ENCODE peak calls at places on chromosome 5, in nine cellular contexts. Q is bronchial epithelial cell; N is psoas muscle; C is CD4-positive, alpha-beta T cell; E is BE2C; Z is ovary; V is neural crest cell; K is Caco-2; W is cardiac fibroblast. O is an unnamed sample.

GRCh38 chr5:59744531-59744992 is 149.0 kb downstream of the PDE4D start:
- DNase-seq in K (no peak), Q (peak), C (no peak), E (no peak), N (no peak), Z (no peak), V (no peak), W (peak), O (no peak)

GRCh38 chr5:113199122-113199905 is 222.7 kb downstream of the DCP2 start:
- DNase-seq in C (no peak), N (no peak), Q (peak), V (no peak), Z (no peak), W (peak), K (no peak), E (no peak), O (no peak)

GRCh38 chr5:139664273-139664693 is 16.1 kb downstream of the CXXC5 start:
- DNase-seq in Q (no peak), E (no peak), K (no peak), V (no peak), Z (no peak), W (no peak), N (no peak), C (no peak), O (peak)

GRCh38 chr5:176391999-176392398 is 3.4 kb downstream of the HIGD2A start:
- DNase-seq in K (no peak), E (no peak), Z (no peak), W (no peak), C (no peak), Q (no peak), N (peak), V (no peak), O (no peak)

GRCh38 chr5:31664566-31664965 is 25.6 kb downstream of the PDZD2 start:
- DNase-seq in Q (peak), E (peak), W (peak), Z (no peak), N (no peak), C (no peak), V (no peak), K (peak), O (no peak)

GRCh38 chr5:115096034-115096769 is 73.5 kb downstream of the TRIM36 start:
- DNase-seq in Z (no peak), K (no peak), E (no peak), Q (no peak), C (no peak), V (no peak), N (no peak), W (no peak), O (no peak)

GRCh38 chr5:142446131-142446959 is 121.5 kb upstream of the SPRY4 start:
- DNase-seq in E (no peak), Z (no peak), W (peak), V (no peak), K (no peak), C (no peak), N (no peak), Q (peak), O (no peak)

GRCh38 chr5:32092938-32093812 is 80.9 kb downstream of the GOLPH3 start:
- DNase-seq in V (peak), K (peak), N (no peak), E (peak), W (peak), Q (peak), C (peak), Z (peak), O (no peak)

GRCh38 chr5:112186401-112186990 is 232.6 kb downstream of the EPB41L4A start:
- DNase-seq in E (peak), Z (no peak), W (peak), K (no peak), N (no peak), Q (peak), V (peak), C (no peak), O (no peak)

GRCh38 chr5:88944751-88945507 is 61.9 kb upstream of the MEF2C start:
- DNase-seq in Q (peak), C (no peak), W (peak), K (no peak), E (peak), N (no peak), Z (no peak), V (no peak), O (no peak)

GRCh38 chr5:32304622-32305021 is 8.1 kb downstream of the MTMR12 start:
- DNase-seq in Q (no peak), Z (no peak), N (no peak), E (no peak), K (no peak), C (no peak), V (no peak), W (no peak), O (no peak)

GRCh38 chr5:65722575-65723424 is 795 bp downstream of the NLN start:
- DNase-seq in C (no peak), K (no peak), Q (peak), Z (no peak), N (no peak), W (peak), V (peak), E (peak), O (no peak)

GRCh38 chr5:41869150-41869738 is 981 bp downstream of the OXCT1 start:
- DNase-seq in E (peak), N (peak), W (peak), C (peak), Q (peak), K (no peak), Z (peak), V (peak), O (peak)

GRCh38 chr5:180817847-180818246 is 15.2 kb upstream of the MGAT1 start:
- DNase-seq in W (no peak), Q (no peak), V (no peak), C (no peak), K (no peak), N (no peak), E (no peak), Z (no peak), O (no peak)

GRCh38 chr5:115586525-115587146 is 15.6 kb downstream of the TICAM2 start:
- DNase-seq in C (no peak), Z (no peak), V (no peak), N (no peak), Q (peak), E (no peak), W (peak), K (no peak), O (no peak)

GRCh38 chr5:161263186-161263585 is 283.3 kb downstream of the GABRB2 start:
- DNase-seq in V (no peak), Q (no peak), C (no peak), W (no peak), K (no peak), N (no peak), Z (no peak), E (no peak), O (no peak)

GRCh38 chr5:159877087-159877486 is 39.2 kb upstream of the ADRA1B start:
- DNase-seq in E (no peak), C (no peak), Z (no peak), K (no peak), Q (no peak), V (no peak), W (no peak), N (no peak), O (no peak)

GRCh38 chr5:17219006-17219422 is 1.6 kb downstream of the BASP1 start:
- DNase-seq in V (peak), Z (peak), E (peak), K (no peak), C (no peak), N (no peak), W (peak), Q (no peak), O (peak)

GRCh38 chr5:82244854-82245635 is 33.1 kb downstream of the RPS23 start:
- DNase-seq in V (no peak), Z (no peak), Q (no peak), C (no peak), K (no peak), W (no peak), E (no peak), N (no peak), O (no peak)

GRCh38 chr5:139872052-139872766 is 76.6 kb downstream of the PSD2 start:
- DNase-seq in W (no peak), K (no peak), V (no peak), Z (no peak), Q (no peak), N (peak), E (no peak), C (no peak), O (no peak)

GRCh38 chr5:139294372-139295165 is 1.0 kb downstream of the MATR3 start:
- DNase-seq in Q (peak), C (peak), V (peak), N (peak), W (peak), Z (peak), K (peak), E (peak), O (peak)

GRCh38 chr5:178372091-178372695 is 139.6 kb upstream of the PHYKPL start:
- DNase-seq in N (peak), W (peak), Z (no peak), Q (no peak), K (no peak), V (no peak), E (no peak), C (no peak), O (no peak)

GRCh38 chr5:81097733-81098132 is 135.4 kb upstream of the CKMT2 start:
- DNase-seq in K (no peak), W (no peak), E (no peak), V (no peak), C (no peak), Z (no peak), Q (no peak), N (no peak), O (no peak)

GRCh38 chr5:140926211-140926902 is at the start of gene PCDHAC1:
- DNase-seq in K (no peak), W (peak), Z (peak), V (peak), Q (peak), E (peak), N (peak), C (no peak), O (no peak)
- TF ChIP-seq CTCF in K (no peak), W (peak), Z (no peak), V (peak), Q (peak), E (peak), N (peak), C (no peak), O (no peak)

GRCh38 chr5:34495178-34495577 is 160.9 kb upstream of the RAI14 start:
- DNase-seq in V (no peak), K (no peak), Q (no peak), W (no peak), C (no peak), N (no peak), E (no peak), Z (no peak), O (no peak)
- TF ChIP-seq CTCF in V (no peak), K (no peak), Q (no peak), W (no peak), C (no peak), N (no peak), E (no peak), Z (no peak), O (no peak)

DNA sequence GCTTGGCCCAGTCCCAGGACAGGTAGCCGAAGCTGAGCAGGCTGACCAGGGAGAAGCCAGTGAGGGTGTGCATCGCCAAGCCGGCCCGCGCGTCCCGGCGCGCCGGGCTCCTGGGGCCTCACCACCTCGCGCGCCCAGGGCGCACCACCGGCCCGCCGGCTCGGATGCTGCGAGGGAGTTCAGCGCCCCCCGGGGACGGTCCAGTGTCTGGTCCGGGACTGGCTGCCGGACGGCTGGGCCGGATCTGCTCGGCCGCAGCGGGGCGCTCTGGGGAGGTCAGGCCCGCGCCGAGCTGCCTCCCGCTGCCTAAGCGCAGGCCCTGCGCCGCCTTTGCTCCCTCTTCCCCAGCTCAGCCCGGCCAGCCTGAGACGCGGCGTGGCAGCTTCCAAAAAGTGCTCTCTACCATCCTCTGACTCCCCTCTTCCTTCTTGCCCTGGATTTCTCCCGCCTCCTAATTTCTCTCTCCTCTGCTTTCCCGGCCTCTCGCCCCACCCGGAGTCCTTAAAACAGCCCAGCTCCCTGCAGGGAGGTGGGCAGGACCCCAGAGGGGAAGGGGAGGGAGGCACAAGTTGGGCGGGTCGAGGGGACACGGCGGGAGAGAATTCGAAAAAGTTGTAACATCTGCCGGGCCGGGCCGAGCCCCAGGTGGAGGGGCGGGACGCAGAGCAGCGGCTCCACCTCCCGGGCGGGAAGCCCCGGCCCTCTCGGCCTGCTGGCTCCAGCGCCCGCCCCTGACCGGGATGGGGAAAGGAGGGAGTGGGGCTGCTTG is at the start of gene ARSI:
- DNase-seq in K (peak), N (no peak), V (no peak), W (peak), C (no peak), Q (no peak), Z (peak), E (no peak), O (no peak)
- TF ChIP-seq CTCF in K (peak), N (peak), V (peak), W (no peak), C (no peak), Q (peak), Z (no peak), E (no peak), O (no peak)

GRCh38 chr5:137605377-137605776 is 106.3 kb upstream of the SPOCK1 start:
- DNase-seq in N (no peak), W (peak), C (no peak), V (no peak), E (no peak), K (no peak), Z (no peak), Q (peak), O (no peak)
- TF ChIP-seq CTCF in N (no peak), W (peak), C (no peak), V (no peak), E (peak), K (no peak), Z (no peak), Q (no peak), O (no peak)

GRCh38 chr5:57304931-57305330 is 131.1 kb downstream of the GPBP1 start:
- DNase-seq in W (no peak), C (no peak), N (no peak), E (no peak), Q (no peak), Z (no peak), K (no peak), V (no peak), O (no peak)

GRCh38 chr5:57303985-57304384 is 130.1 kb downstream of the GPBP1 start:
- DNase-seq in C (no peak), W (no peak), Z (no peak), Q (no peak), V (no peak), E (no peak), N (no peak), K (peak), O (no peak)

GRCh38 chr5:57299945-57300344 is 126.1 kb downstream of the GPBP1 start:
- DNase-seq in V (no peak), N (no peak), Q (no peak), E (no peak), Z (no peak), W (no peak), C (no peak), K (no peak), O (no peak)

GRCh38 chr5:57302643-57303042 is 128.8 kb downstream of the GPBP1 start:
- DNase-seq in E (no peak), W (peak), N (no peak), Q (no peak), V (no peak), Z (no peak), C (no peak), K (no peak), O (no peak)

DNA sequence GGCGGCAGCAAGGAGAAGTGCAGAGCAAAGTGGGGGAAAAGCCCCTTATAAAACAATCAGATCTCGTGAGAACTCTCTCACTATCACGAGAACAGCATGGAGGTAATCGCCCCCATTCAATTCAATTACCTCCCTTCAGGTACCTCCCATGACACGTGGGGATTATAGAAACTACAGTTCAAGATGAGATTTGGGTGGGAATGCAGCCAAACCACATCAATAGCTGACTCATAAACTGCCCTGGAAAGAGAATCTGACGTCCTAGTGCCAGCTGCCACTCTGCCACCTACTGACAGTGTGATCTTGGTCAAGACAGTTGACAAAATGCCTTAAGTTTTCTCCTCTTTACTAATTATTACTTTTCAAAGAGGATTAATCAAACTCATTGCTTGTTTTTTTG is 128.3 kb downstream of the GPBP1 start:
- DNase-seq in E (no peak), W (peak), K (no peak), C (peak), Q (peak), V (no peak), N (no peak), Z (no peak), O (no peak)
- TF ChIP-seq CTCF in E (no peak), W (no peak), K (no peak), C (no peak), Q (peak), V (no peak), N (no peak), Z (no peak), O (no peak)

DNA sequence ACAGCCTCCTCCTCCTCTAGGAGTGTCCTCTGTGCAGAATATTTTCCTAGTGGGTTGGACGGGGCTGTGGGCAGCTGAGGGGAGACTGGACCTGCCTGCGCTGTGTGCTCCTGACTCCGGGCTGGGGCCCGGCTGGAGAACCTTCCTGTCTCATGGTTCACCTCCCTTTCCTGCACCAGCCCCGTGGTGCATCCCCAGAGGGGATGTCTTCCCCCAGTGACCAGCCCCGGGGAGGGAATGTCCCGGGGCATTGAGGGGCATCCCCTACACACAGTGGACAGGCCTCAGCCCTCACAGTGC is 51.9 kb upstream of the PITX1 start:
- DNase-seq in K (no peak), Z (no peak), C (no peak), W (no peak), Q (no peak), N (no peak), E (no peak), V (no peak), O (no peak)
- TF ChIP-seq CTCF in K (no peak), Z (no peak), C (no peak), W (no peak), Q (no peak), N (no peak), E (no peak), V (no peak), O (no peak)

GRCh38 chr5:150163547-150164059 is 3.0 kb upstream of the CDX1 start:
- DNase-seq in W (peak), E (no peak), C (no peak), V (peak), Z (peak), Q (no peak), K (peak), N (peak), O (no peak)
- TF ChIP-seq CTCF in W (peak), E (no peak), C (no peak), V (no peak), Z (no peak), Q (no peak), K (no peak), N (no peak), O (no peak)

GRCh38 chr5:14407051-14407450 is 174.5 kb upstream of the OTULINL start:
- DNase-seq in C (no peak), W (no peak), N (no peak), E (no peak), V (no peak), Z (no peak), K (no peak), Q (no peak), O (no peak)

GRCh38 chr5:14405706-14406553 is 175.7 kb upstream of the OTULINL start:
- DNase-seq in Z (no peak), V (no peak), N (no peak), C (no peak), K (peak), W (no peak), E (no peak), Q (peak), O (no peak)

GRCh38 chr5:14407746-14408175 is 173.8 kb upstream of the OTULINL start:
- DNase-seq in W (peak), C (no peak), Q (no peak), K (no peak), Z (no peak), N (no peak), E (no peak), V (no peak), O (no peak)

GRCh38 chr5:14406554-14406849 is 175.1 kb upstream of the OTULINL start:
- DNase-seq in Z (no peak), E (peak), K (no peak), V (no peak), W (peak), N (no peak), C (no peak), Q (peak), O (no peak)

DNA sequence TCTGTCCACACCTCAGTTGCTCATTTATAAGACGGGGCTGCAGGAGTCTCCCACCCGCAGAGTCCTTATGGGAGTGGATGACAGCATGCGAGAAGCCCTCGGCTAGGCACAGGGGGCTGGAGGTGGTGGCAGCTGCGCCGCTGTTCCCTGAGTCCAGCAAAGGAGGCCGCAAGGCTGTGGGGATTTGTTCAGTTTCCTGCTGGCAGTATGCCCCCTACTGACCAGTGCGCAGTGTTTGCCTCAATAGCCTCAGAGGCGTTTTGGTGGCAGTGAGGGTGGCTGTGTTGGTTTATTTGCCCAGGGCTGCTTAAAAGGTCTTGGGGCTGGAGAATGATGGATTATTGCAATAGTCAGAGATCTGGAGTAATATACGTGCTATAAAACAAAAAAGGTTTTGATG is 176.3 kb upstream of the OTULINL start:
- DNase-seq in V (no peak), C (no peak), K (no peak), Z (no peak), W (no peak), Q (no peak), E (no peak), N (no peak), O (no peak)
- TF ChIP-seq CTCF in V (peak), C (no peak), K (peak), Z (no peak), W (peak), Q (peak), E (peak), N (no peak), O (no peak)

GRCh38 chr5:125349432-125349831 is 603.0 kb upstream of the ZNF608 start:
- DNase-seq in V (no peak), Q (no peak), N (no peak), K (no peak), E (no peak), C (no peak), W (peak), Z (no peak), O (no peak)
- TF ChIP-seq CTCF in V (no peak), Q (no peak), N (no peak), K (no peak), E (no peak), C (no peak), W (peak), Z (no peak), O (no peak)